ENCODE peak calls at places on chromosome 18, in four cellular contexts. One of them, this sample, is unnamed.

GRCh38 chr18:75455249-75456183 is 28.0 kb upstream of the SMIM21 start:
- DNase-seq in H1: peak
- DNase-seq in GM12878: no peak
- DNase-seq in K562: no peak
- DNase-seq in this sample: no peak

GRCh38 chr18:11259421-11259820 is 110.1 kb upstream of the PIEZO2 start:
- DNase-seq in GM12878: no peak
- DNase-seq in K562: no peak
- DNase-seq in H1: no peak
- DNase-seq in this sample: no peak

GRCh38 chr18:316391-316790 is 48.5 kb upstream of the THOC1 start:
- DNase-seq in K562: no peak
- DNase-seq in H1: no peak
- DNase-seq in GM12878: no peak
- DNase-seq in this sample: no peak

GRCh38 chr18:5729983-5730699 is 165.2 kb downstream of the TMEM200C start:
- DNase-seq in K562: no peak
- DNase-seq in H1: no peak
- DNase-seq in GM12878: no peak
- DNase-seq in this sample: no peak

GRCh38 chr18:22093731-22094374 is 75.5 kb upstream of the GATA6 start:
- DNase-seq in H1: no peak
- DNase-seq in GM12878: no peak
- DNase-seq in K562: peak
- DNase-seq in this sample: no peak

GRCh38 chr18:62963522-62963921 is 248.2 kb downstream of the PHLPP1 start:
- DNase-seq in H1: no peak
- DNase-seq in K562: no peak
- DNase-seq in GM12878: no peak
- DNase-seq in this sample: no peak

GRCh38 chr18:10041180-10041579 is 127.4 kb downstream of the VAPA start:
- DNase-seq in K562: no peak
- DNase-seq in H1: no peak
- DNase-seq in GM12878: no peak
- DNase-seq in this sample: no peak

GRCh38 chr18:3624818-3625716 is 175.1 kb downstream of the TGIF1 start:
- DNase-seq in GM12878: no peak
- DNase-seq in K562: peak
- DNase-seq in H1: no peak
- DNase-seq in this sample: no peak

GRCh38 chr18:56861244-56861643 is 210.1 kb downstream of the WDR7 start:
- DNase-seq in K562: no peak
- DNase-seq in GM12878: no peak
- DNase-seq in H1: no peak
- DNase-seq in this sample: no peak

GRCh38 chr18:59787998-59788875 is 91.0 kb upstream of the CCBE1 start:
- DNase-seq in GM12878: no peak
- DNase-seq in K562: no peak
- DNase-seq in H1: no peak
- DNase-seq in this sample: no peak

GRCh38 chr18:8803957-8804356 is 98.6 kb downstream of the MTCL1 start:
- DNase-seq in GM12878: no peak
- DNase-seq in K562: no peak
- DNase-seq in H1: no peak
- DNase-seq in this sample: no peak
- H3K4me2 ChIP-seq in GM12878: no peak
- H3K4me2 ChIP-seq in K562: no peak
- H3K4me2 ChIP-seq in H1: no peak
- H3K4me2 ChIP-seq in this sample: no peak

GRCh38 chr18:26088482-26088881 is 1.9 kb downstream of the SS18 start:
- DNase-seq in K562: no peak
- DNase-seq in GM12878: no peak
- DNase-seq in H1: no peak
- DNase-seq in this sample: no peak

GRCh38 chr18:26091047-26091630 is 726 bp upstream of the SS18 start:
- DNase-seq in GM12878: peak
- DNase-seq in H1: no peak
- DNase-seq in K562: no peak
- DNase-seq in this sample: peak

GRCh38 chr18:26090130-26091046 is at the start of gene SS18:
- DNase-seq in H1: peak
- DNase-seq in GM12878: peak
- DNase-seq in K562: peak
- DNase-seq in this sample: peak

GRCh38 chr18:26086959-26087358 is 3.5 kb downstream of the SS18 start:
- DNase-seq in K562: no peak
- DNase-seq in GM12878: no peak
- DNase-seq in H1: no peak
- DNase-seq in this sample: no peak

GRCh38 chr18:26089247-26090129 is 925 bp downstream of the SS18 start:
- DNase-seq in GM12878: no peak
- DNase-seq in H1: no peak
- DNase-seq in K562: peak
- DNase-seq in this sample: peak
- TF ChIP-seq CBX5 in GM12878: no peak
- TF ChIP-seq CBX5 in H1: no peak
- TF ChIP-seq CBX5 in K562: no peak
- TF ChIP-seq CBX5 in this sample: no peak

DNA sequence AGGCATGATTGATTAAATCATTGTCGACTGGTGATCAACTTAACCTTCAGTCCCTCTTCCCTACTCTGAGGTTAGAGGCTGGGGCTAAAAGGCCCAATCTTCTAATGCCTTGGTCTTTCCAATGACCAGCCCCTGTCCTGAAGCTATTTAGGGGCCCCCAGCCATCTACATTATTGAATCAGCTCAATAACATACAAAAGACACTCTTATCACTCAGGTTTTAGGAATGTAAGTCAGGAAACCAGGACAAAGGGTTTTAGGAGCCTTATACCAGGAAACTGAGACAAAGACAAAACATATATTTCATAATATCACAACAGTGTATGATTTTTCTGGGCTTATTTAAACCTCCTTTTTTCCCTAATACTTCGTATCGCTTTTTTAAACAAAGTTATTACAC is 198.6 kb downstream of the RNF152 start:
- DNase-seq in GM12878: no peak
- DNase-seq in K562: no peak
- DNase-seq in H1: no peak
- DNase-seq in this sample: no peak
- H3K4me2 ChIP-seq in GM12878: no peak
- H3K4me2 ChIP-seq in K562: no peak
- H3K4me2 ChIP-seq in H1: no peak
- H3K4me2 ChIP-seq in this sample: no peak

DNA sequence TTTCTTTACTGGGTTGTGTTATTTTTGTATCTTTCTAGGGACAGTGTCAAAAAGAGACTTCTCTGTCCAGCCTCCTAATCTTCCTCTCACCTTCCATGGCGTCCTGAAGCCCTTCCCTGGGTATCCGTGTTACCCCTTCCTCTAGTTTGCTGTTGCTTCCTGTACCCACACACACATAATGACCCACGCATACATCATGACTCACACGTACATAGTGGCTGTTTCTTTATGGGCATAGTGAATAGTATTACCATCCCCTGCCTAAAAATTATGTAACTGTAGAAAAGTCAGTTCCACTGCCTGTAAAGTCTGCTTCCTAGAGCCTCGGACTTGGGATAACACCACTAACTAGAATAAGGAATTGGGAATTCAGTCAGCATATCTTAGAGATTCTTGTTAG is 308.5 kb upstream of the RAB12 start:
- DNase-seq in H1: no peak
- DNase-seq in K562: no peak
- DNase-seq in GM12878: no peak
- DNase-seq in this sample: no peak
- TF ChIP-seq CBX5 in H1: no peak
- TF ChIP-seq CBX5 in K562: no peak
- TF ChIP-seq CBX5 in GM12878: no peak
- TF ChIP-seq CBX5 in this sample: no peak

DNA sequence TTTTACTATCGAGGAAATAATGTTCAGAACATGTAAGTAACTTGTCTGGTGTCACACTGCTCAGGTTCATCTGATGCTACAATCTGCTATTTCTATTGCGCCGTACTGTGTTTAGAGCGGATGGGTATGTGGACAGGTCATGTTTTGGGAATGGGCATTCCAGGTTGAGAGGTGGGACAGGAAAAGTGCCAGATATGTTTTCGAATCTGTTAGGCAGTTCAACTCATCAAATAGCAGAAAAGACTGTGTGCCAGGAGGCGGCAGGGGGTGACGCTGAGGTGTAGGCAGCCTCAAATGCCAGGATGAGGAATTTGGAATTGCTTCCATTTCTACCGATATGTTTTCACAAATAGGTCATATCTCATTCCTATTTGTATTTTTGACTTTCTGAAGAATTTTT is 123.8 kb downstream of the HRH4 start:
- DNase-seq in GM12878: no peak
- DNase-seq in H1: no peak
- DNase-seq in K562: no peak
- DNase-seq in this sample: no peak
- H3K4me2 ChIP-seq in GM12878: no peak
- H3K4me2 ChIP-seq in H1: no peak
- H3K4me2 ChIP-seq in K562: no peak
- H3K4me2 ChIP-seq in this sample: no peak

This sample was measured in HepG2.